ENCODE peak calls at places on chromosomes 2 and 18, in five cellular contexts. L is body of pancreas, J is fibroblast of lung, D is heart right ventricle, Q is left ventricle myocardium inferior. Z is an unnamed sample. For H3K36me3 and H3K9me3, the result is how much of the 10 kb centered on the place peaks cover.

GRCh38 chr18:73556904-73557303 is 590.7 kb downstream of the FBXO15 start:
- DNase-seq in L (no peak), J (no peak), D (no peak), Q (no peak), Z (no peak)

GRCh38 chr2:204299766-204300165 is 245.5 kb upstream of the PARD3B start:
- DNase-seq in L (no peak), J (no peak), D (no peak), Q (no peak), Z (no peak)

GRCh38 chr18:74186661-74187060 is 38.3 kb downstream of the TIMM21 start:
- DNase-seq in L (no peak), J (no peak), D (no peak), Q (no peak), Z (no peak)

GRCh38 chr2:216554755-216555154 is 56.1 kb downstream of the RPL37A start:
- DNase-seq in L (no peak), J (no peak), D (no peak), Q (no peak), Z (no peak)

GRCh38 chr18:13026583-13027270 is 35.6 kb downstream of the CEP192 start:
- DNase-seq in L (no peak), J (peak), D (no peak), Q (no peak), Z (no peak)

GRCh38 chr2:64101141-64101591 is 43.1 kb downstream of the PELI1 start:
- DNase-seq in L (no peak), J (peak), D (no peak), Q (no peak), Z (no peak)

GRCh38 chr18:54845788-54846187 is 17.5 kb downstream of the RAB27B start:
- DNase-seq in L (no peak), J (peak), D (no peak), Q (no peak), Z (no peak)

GRCh38 chr2:63875143-63875542 is 33.4 kb downstream of the UGP2 start:
- DNase-seq in L (no peak), J (peak), D (no peak), Q (no peak), Z (no peak)

GRCh38 chr2:172088245-172089004 is 3.1 kb downstream of the DLX1 start:
- DNase-seq in L (no peak), J (no peak), D (no peak), Q (no peak), Z (no peak)

GRCh38 chr2:161414385-161415040 is 1.6 kb upstream of the TBR1 start:
- DNase-seq in L (no peak), J (peak), D (no peak), Q (no peak), Z (peak)

DNA sequence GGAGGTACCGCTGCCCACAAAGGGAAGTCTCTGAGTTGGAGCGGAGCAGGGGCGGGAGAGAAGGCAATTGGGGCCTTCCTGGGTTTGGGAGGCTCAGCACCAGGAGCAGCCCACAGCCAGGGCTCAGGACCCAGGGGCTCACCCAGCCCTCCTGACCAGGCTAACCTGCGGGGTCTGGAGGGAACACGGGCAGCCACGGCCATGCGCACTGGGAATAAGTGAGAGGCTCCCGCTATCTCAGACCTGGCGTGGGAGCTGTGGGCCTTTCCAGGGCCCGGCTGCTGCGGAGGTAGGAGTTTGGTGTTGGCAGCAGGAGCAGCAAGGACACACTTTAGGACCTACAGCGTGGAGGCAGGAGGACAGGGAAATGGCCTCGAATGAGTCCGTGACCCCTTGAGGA is 69.0 kb downstream of the RRM2 start:
- DNase-seq in L (no peak), J (no peak), D (no peak), Q (no peak), Z (no peak)
- H3K4me3 ChIP-seq in L (no peak), J (no peak), D (no peak), Q (no peak), Z (no peak)

GRCh38 chr2:171049691-171050090 is 111.0 kb downstream of the TLK1 start:
- DNase-seq in L (no peak), J (no peak), D (no peak), Q (no peak), Z (no peak)

GRCh38 chr2:171046056-171046560 is 114.6 kb downstream of the TLK1 start:
- DNase-seq in L (no peak), J (peak), D (no peak), Q (no peak), Z (no peak)

GRCh38 chr2:171042253-171042969 is 113.4 kb downstream of the GORASP2 start:
- DNase-seq in L (no peak), J (no peak), D (no peak), Q (no peak), Z (no peak)

GRCh38 chr2:171044416-171044815 is 115.4 kb downstream of the GORASP2 start:
- DNase-seq in L (no peak), J (no peak), D (no peak), Q (no peak), Z (no peak)
- H3K36me3 ChIP-seq in L (under half), J (under half), D (half or more), Q (half or more), Z (under half)

GRCh38 chr2:145413261-145413660 is 893.3 kb upstream of the ZEB2 start:
- DNase-seq in L (no peak), J (no peak), D (no peak), Q (no peak), Z (no peak)

GRCh38 chr2:145408980-145409379 is 889.1 kb upstream of the ZEB2 start:
- DNase-seq in L (no peak), J (peak), D (no peak), Q (no peak), Z (no peak)

GRCh38 chr2:145411493-145411892 is 891.6 kb upstream of the ZEB2 start:
- DNase-seq in L (no peak), J (no peak), D (no peak), Q (no peak), Z (no peak)

GRCh38 chr2:145412155-145412554 is 892.2 kb upstream of the ZEB2 start:
- DNase-seq in L (no peak), J (no peak), D (no peak), Q (no peak), Z (no peak)

GRCh38 chr2:145410096-145410495 is 890.2 kb upstream of the ZEB2 start:
- DNase-seq in L (no peak), J (no peak), D (no peak), Q (no peak), Z (no peak)
- H3K9me3 ChIP-seq in L (under half), J (under half), D (under half), Q (under half), Z (under half)

DNA sequence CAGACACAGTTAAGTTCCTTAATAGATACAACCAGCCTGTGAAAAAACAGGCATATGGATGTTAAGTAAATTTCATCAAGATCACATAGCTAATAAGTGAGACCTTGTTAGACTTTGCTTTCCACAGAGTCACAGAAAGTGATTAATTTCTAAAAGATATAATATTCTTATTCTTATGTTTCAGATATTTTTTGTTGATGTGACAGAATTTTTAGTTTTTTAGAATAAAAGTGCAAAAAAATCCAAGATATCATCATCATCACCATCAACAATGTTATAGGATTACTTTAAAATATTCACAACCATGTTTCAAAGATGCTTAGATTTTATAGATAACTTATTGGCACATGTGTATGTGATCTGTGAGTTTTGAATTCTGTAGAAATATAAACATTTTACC is 132.3 kb upstream of the ITGA4 start:
- DNase-seq in L (no peak), J (no peak), D (no peak), Q (no peak), Z (no peak)
- H3K4me3 ChIP-seq in L (no peak), J (no peak), D (no peak), Q (no peak), Z (no peak)

Z was measured in MG63.